ENCODE peak calls at places on chromosomes 6 and 20, in four cellular contexts. R is activated naive CD8-positive, alpha-beta T cell treated with anti-CD3 and anti-CD28 coated beads, Interleukin-2, amount 50 U/mL, for 16 hours; K is central memory CD4-positive, alpha-beta T cell; J is A172. H is an unnamed sample.

GRCh38 chr6:43774776-43775583 is 5.0 kb downstream of the VEGFA start:
- DNase-seq in J (peak), K (peak), R (peak), H (peak)

GRCh38 chr20:19414600-19414999 is 202.2 kb downstream of the SLC24A3 start:
- DNase-seq in R (no peak), K (no peak), J (no peak), H (no peak)

GRCh38 chr20:58140787-58141396 is 87.6 kb downstream of the ANKRD60 start:
- DNase-seq in R (no peak), J (no peak), K (no peak), H (no peak)

GRCh38 chr6:39268721-39269120 is 39.4 kb upstream of the KCNK5 start:
- DNase-seq in R (no peak), J (no peak), K (no peak), H (no peak)

GRCh38 chr6:148593130-148593812 is 153.6 kb upstream of the UST start:
- DNase-seq in R (no peak), K (no peak), J (no peak), H (no peak)

GRCh38 chr20:858011-858410 is 24.5 kb downstream of the FAM110A start:
- DNase-seq in R (no peak), K (no peak), J (no peak), H (no peak)

GRCh38 chr20:10282930-10283556 is 64.4 kb downstream of the SNAP25 start:
- DNase-seq in K (no peak), J (peak), R (no peak), H (no peak)

GRCh38 chr6:84522135-84522535 is 242.3 kb downstream of the TBX18 start:
- DNase-seq in K (no peak), R (no peak), J (peak), H (no peak)

GRCh38 chr20:57435498-57436222 is 44.5 kb downstream of the RBM38 start:
- DNase-seq in J (peak), R (no peak), K (peak), H (peak)

GRCh38 chr6:15392182-15392581 is 146.3 kb downstream of the JARID2 start:
- DNase-seq in R (no peak), K (no peak), J (no peak), H (no peak)

H was measured in cerebellar cortex.